ENCODE peak calls at places on chromosomes 1 and 21, in six cellular contexts. R is psoas muscle, Y is H9, X is prostate gland, J is tibial nerve, N is MCF 10A. B is an unnamed sample.

GRCh38 chr1:27296773-27297214 is 25.2 kb upstream of the TMEM222 start:
- DNase-seq in R (peak; percentile 75), Y (peak; percentile 75), X (peak; percentile 52), J (peak; percentile 43), N (peak; percentile 56), B (no peak)

GRCh38 chr1:1433804-1434130 is 1.7 kb upstream of the VWA1 start:
- DNase-seq in R (no peak), Y (no peak), X (no peak), J (no peak), N (no peak), B (no peak)

GRCh38 chr1:20981903-20982695 is 194.6 kb downstream of the EIF4G3 start:
- DNase-seq in R (no peak), Y (no peak), X (no peak), J (no peak), N (peak; percentile 40), B (no peak)

GRCh38 chr1:155970531-155971167 is 7.7 kb downstream of the ARHGEF2 start:
- DNase-seq in R (peak; percentile 75), Y (peak; percentile 53), X (no peak), J (peak; percentile 45), N (peak; percentile 75), B (peak; percentile 66)

GRCh38 chr1:152599934-152600333 is at the start of gene LCE3C:
- DNase-seq in R (no peak), Y (no peak), X (no peak), J (no peak), N (no peak), B (no peak)

GRCh38 chr1:234697741-234698140 is 87.8 kb upstream of the IRF2BP2 start:
- DNase-seq in R (no peak), Y (no peak), X (peak; percentile 0), J (no peak), N (no peak), B (no peak)

GRCh38 chr1:226201029-226201593 is 14.6 kb upstream of the ACBD3 start:
- DNase-seq in R (no peak), Y (peak; percentile 65), X (no peak), J (no peak), N (peak; percentile 54), B (no peak)

GRCh38 chr1:47931395-47931794 is 65.8 kb downstream of the TRABD2B start:
- DNase-seq in R (no peak), Y (no peak), X (no peak), J (no peak), N (peak; percentile 76), B (no peak)

GRCh38 chr1:97849350-97850339 is 71.2 kb downstream of the DPYD start:
- DNase-seq in R (no peak), Y (no peak), X (no peak), J (no peak), N (peak; percentile 84), B (peak; percentile 42)

GRCh38 chr1:236149696-236150228 is 7.4 kb downstream of the GPR137B start:
- DNase-seq in R (no peak), Y (no peak), X (no peak), J (no peak), N (no peak), B (no peak)

GRCh38 chr1:75170981-75171380 is 36.8 kb downstream of the LHX8 start:
- DNase-seq in R (no peak), Y (no peak), X (no peak), J (no peak), N (no peak), B (no peak)

GRCh38 chr1:9454094-9454418 is 85.2 kb upstream of the SLC25A33 start:
- DNase-seq in R (no peak), Y (no peak), X (no peak), J (no peak), N (no peak), B (no peak)

GRCh38 chr1:19463204-19463803 is 22.0 kb downstream of the CAPZB start:
- DNase-seq in R (no peak), Y (no peak), X (no peak), J (no peak), N (no peak), B (no peak)

GRCh38 chr1:154158307-154159125 is 3.6 kb upstream of the NUP210L start:
- DNase-seq in R (no peak), Y (no peak), X (no peak), J (no peak), N (no peak), B (no peak)

GRCh38 chr1:17335821-17336718 is 28.1 kb downstream of the PADI4 start:
- DNase-seq in R (peak; percentile 67), Y (peak; percentile 80), X (peak; percentile 66), J (peak; percentile 28), N (peak; percentile 88), B (peak; percentile 11)

GRCh38 chr1:97668945-97669344 is 251.9 kb downstream of the DPYD start:
- DNase-seq in R (no peak), Y (no peak), X (no peak), J (no peak), N (peak; percentile 47), B (no peak)

GRCh38 chr21:35198004-35198403 is 148.9 kb upstream of the RUNX1 start:
- DNase-seq in R (no peak), Y (no peak), X (no peak), J (no peak), N (peak; percentile 90), B (peak; percentile 56)

GRCh38 chr1:26388791-26389445 is 16.4 kb upstream of the ZNF683 start:
- DNase-seq in R (no peak), Y (no peak), X (no peak), J (no peak), N (no peak), B (no peak)

GRCh38 chr1:10958614-10959013 is 53.8 kb upstream of the TARDBP start:
- DNase-seq in R (no peak), Y (peak; percentile 81), X (no peak), J (no peak), N (no peak), B (no peak)

GRCh38 chr21:44082648-44083436 is 24.4 kb upstream of the PWP2 start:
- DNase-seq in R (no peak), Y (no peak), X (no peak), J (no peak), N (no peak), B (no peak)

GRCh38 chr1:156281281-156282142 is 1.1 kb downstream of the SMG5 start:
- DNase-seq in R (peak; percentile 74), Y (no peak), X (no peak), J (no peak), N (peak; percentile 77), B (no peak)

GRCh38 chr1:234216116-234216703 is 157.0 kb upstream of the COA6 start:
- DNase-seq in R (no peak), Y (peak; percentile 25), X (no peak), J (no peak), N (no peak), B (no peak)

GRCh38 chr1:150235436-150235851 is 468 bp downstream of the ANP32E start:
- DNase-seq in R (no peak), Y (no peak), X (no peak), J (no peak), N (peak; percentile 33), B (no peak)

GRCh38 chr1:223345720-223346119 is 18.3 kb downstream of the SUSD4 start:
- DNase-seq in R (no peak), Y (peak; percentile 56), X (no peak), J (no peak), N (no peak), B (no peak)

GRCh38 chr1:180040034-180040433 is 85.4 kb downstream of the CEP350 start:
- DNase-seq in R (no peak), Y (no peak), X (no peak), J (no peak), N (peak; percentile 81), B (no peak)

DNA sequence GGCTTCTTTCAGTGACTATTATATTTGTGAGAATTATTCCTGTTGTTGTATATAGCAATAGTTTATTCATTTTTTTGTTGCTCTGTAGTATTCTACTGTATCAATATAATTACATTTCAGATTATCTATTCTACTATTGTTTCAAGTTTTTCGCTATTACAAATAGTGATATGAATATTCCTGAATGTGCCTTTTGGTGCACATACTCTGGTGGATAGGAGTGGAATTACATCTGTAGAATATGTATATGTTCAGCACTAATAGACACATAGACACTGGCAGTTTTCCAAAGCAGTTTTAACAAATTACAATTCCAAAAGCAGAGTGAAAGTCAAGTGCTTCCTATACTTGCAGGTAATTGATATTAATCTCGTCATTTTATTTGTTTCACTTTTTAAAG is 696.2 kb upstream of the PRMT6 start:
- DNase-seq in R (no peak), Y (no peak), X (no peak), J (no peak), N (no peak), B (no peak)
- TF ChIP-seq CTCF in R (no peak), Y (no peak), X (no peak), J (no peak), N (peak; percentile 20), B (peak; percentile 42)

DNA sequence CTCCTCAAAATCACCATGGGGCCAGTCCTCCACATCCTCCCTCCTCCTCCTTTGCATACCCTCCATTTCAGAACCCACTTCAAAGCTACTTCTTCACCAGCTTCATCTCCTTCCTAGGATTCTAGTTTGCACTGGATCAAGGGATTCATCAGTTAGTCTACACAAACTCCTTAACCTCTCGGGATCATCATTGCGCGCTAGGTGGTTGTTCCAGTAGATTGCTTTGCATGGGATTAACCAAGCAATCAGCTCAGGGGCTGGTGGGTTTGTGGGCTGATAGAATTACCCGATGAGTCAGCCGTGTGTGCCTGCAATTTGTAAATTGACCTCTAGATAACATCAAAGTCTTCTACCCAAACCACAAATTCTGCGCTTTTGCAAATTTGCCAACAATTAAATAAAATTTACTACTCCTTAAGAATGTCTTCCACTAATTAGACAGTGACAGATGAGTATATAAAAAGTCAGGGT is 7.7 kb downstream of the KANK4 start:
- DNase-seq in R (no peak), Y (no peak), X (no peak), J (no peak), N (no peak), B (no peak)
- TF ChIP-seq CTCF in R (no peak), Y (no peak), X (no peak), J (no peak), N (no peak), B (no peak)

GRCh38 chr1:6037338-6037762 is 8.3 kb upstream of the KCNAB2 start:
- DNase-seq in R (no peak), Y (no peak), X (no peak), J (no peak), N (peak; percentile 18), B (no peak)

GRCh38 chr1:6035265-6035664 is 10.4 kb upstream of the KCNAB2 start:
- DNase-seq in R (no peak), Y (no peak), X (no peak), J (no peak), N (no peak), B (no peak)

GRCh38 chr1:6033986-6034749 is 11.5 kb upstream of the KCNAB2 start:
- DNase-seq in R (peak; percentile 55), Y (peak; percentile 87), X (no peak), J (no peak), N (peak; percentile 27), B (no peak)

GRCh38 chr1:6034750-6035096 is 11.0 kb upstream of the KCNAB2 start:
- DNase-seq in R (no peak), Y (no peak), X (no peak), J (no peak), N (no peak), B (no peak)

DNA sequence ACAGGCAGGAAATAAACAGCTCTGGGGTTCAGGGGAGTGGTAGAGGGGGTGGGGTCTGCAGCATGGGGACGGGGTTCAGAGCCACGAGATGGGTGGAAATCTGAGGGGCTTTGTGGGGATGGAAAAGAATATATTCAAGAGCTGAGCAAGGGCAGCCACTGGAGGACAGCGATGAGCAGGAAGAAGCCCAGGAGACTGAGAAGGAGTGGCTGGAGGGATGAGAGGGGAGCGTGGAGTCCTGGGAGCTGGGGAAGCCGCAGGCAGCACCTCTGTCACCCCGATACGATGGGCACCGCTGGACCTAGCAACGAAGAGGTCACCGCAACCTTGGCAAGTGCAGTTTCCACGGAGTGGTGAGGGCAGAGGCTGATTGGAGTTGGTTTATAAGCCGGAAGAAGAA is 10.0 kb upstream of the KCNAB2 start:
- DNase-seq in R (no peak), Y (no peak), X (no peak), J (no peak), N (no peak), B (no peak)
- TF ChIP-seq CTCF in R (no peak), Y (no peak), X (no peak), J (no peak), N (no peak), B (no peak)

GRCh38 chr1:4585216-4585615 is 69.2 kb upstream of the AJAP1 start:
- DNase-seq in R (no peak), Y (peak; percentile 80), X (no peak), J (no peak), N (no peak), B (no peak)
- TF ChIP-seq CTCF in R (peak; percentile 39), Y (peak; percentile 86), X (no peak), J (no peak), N (peak; percentile 12), B (no peak)

B was measured in retinal pigment epithelial cell.